ENCODE peak calls at places on chromosomes 1 and 21, in four cellular contexts. O is WTC11, G is K562, U is HepG2. S is an unnamed sample.

GRCh38 chr1:97820470-97821188 is 100.2 kb downstream of the DPYD start:
- DNase-seq in O (no peak), G (no peak), U (peak; percentile 5), S (peak; percentile 33)

GRCh38 chr1:95095833-95096217 is 21.3 kb upstream of the TLCD4 start:
- DNase-seq in O (no peak), G (no peak), U (no peak), S (no peak)

GRCh38 chr21:31556662-31557061 is 102.8 kb upstream of the SOD1 start:
- DNase-seq in O (no peak), G (no peak), U (no peak), S (no peak)

GRCh38 chr21:41360072-41360821 is 1.6 kb upstream of the MX2 start:
- DNase-seq in O (peak; percentile 28), G (no peak), U (peak; percentile 46), S (no peak)

GRCh38 chr21:44871576-44872265 is 1.8 kb downstream of the PTTG1IP start:
- DNase-seq in O (no peak), G (no peak), U (peak; percentile 71), S (no peak)

GRCh38 chr1:237166593-237167077 is 124.7 kb downstream of the RYR2 start:
- DNase-seq in O (no peak), G (no peak), U (no peak), S (no peak)

GRCh38 chr1:77655431-77655974 is 27.0 kb downstream of the ZZZ3 start:
- DNase-seq in O (no peak), G (no peak), U (peak; percentile 76), S (no peak)

GRCh38 chr1:242525360-242525722 is 844 bp upstream of the PLD5 start:
- DNase-seq in O (no peak), G (no peak), U (no peak), S (no peak)

GRCh38 chr1:9145714-9146113 is 16.8 kb upstream of the GPR157 start:
- DNase-seq in O (no peak), G (no peak), U (no peak), S (no peak)

GRCh38 chr21:36205962-36206361 is 49.3 kb downstream of the DOP1B start:
- DNase-seq in O (no peak), G (no peak), U (no peak), S (no peak)

GRCh38 chr1:78157162-78157561 is 111.4 kb downstream of the GIPC2 start:
- DNase-seq in O (no peak), G (no peak), U (no peak), S (no peak)

GRCh38 chr1:244002721-244003120 is 48.4 kb upstream of the ZBTB18 start:
- DNase-seq in O (no peak), G (no peak), U (no peak), S (no peak)

GRCh38 chr1:207519505-207520399 is 23.8 kb downstream of the CR1 start:
- DNase-seq in O (no peak), G (peak; percentile 50), U (no peak), S (no peak)

GRCh38 chr1:30757976-30758688 is 558 bp upstream of the LAPTM5 start:
- DNase-seq in O (no peak), G (no peak), U (no peak), S (no peak)

GRCh38 chr1:7259955-7260354 is 474.7 kb downstream of the CAMTA1 start:
- DNase-seq in O (no peak), G (no peak), U (no peak), S (no peak)

DNA sequence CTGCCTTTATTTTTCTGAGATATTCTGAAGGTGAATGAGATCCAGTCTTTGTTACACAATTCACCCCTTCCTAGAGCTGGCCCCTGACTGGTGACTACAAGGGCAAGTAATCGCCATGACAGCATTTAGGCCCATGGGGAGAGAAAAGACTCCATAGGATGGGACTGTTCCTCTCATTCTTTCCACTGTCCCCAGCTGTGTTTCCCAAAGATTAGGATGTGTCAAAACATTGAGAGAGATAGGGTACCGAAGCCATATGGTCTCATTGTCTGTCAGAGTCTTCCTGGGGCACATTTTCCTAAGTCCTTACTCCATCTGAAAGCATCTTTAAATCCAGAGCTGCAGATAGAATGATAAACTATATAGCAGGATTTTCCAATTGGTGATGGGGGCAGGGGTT is 423.5 kb downstream of the OMA1 start:
- DNase-seq in O (no peak), G (no peak), U (no peak), S (no peak)
- TF ChIP-seq NR3C1 in O (no peak), G (no peak), U (no peak), S (no peak)

DNA sequence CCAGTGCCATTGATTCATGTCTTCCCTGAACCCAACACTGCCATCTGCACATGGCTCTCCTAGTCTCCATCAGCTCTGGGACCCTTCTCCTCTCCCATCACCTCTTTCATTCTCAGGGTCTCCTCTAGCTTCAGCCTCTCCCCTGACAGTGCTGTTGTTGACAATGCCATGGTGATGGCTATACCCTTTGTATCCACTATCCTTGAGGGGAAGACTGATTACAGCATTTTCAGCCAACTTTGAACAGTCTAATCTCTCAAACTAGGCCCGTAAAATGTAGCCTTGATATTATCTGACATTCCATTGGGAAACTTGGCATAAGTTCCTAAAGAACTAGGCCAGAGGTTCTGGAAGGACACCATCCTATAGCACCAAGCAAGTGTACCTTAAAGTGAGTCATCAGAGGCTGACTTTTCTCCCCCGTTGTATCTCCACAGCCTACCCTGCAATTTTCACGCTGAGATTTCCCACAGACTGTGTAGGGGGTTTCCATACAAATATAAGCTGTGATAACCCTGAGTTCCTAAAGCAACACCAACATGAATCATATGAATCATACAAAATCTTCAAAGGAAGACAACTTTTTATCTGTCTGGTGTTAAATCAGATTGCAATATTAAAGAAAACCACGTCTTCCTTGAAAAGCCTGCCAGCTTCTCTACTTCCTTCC is 5.8 kb downstream of the HAO2 start:
- DNase-seq in O (no peak), G (no peak), U (no peak), S (peak; percentile 52)
- TF ChIP-seq NR3C1 in O (no peak), G (no peak), U (no peak), S (no peak)

GRCh38 chr1:58460469-58460868 is 86.1 kb downstream of the OMA1 start:
- DNase-seq in O (no peak), G (peak; percentile 18), U (no peak), S (no peak)
- TF ChIP-seq NR3C1 in O (no peak), G (no peak), U (no peak), S (no peak)

GRCh38 chr1:57033222-57034019 is 67.6 kb upstream of the C8B start:
- DNase-seq in O (no peak), G (no peak), U (no peak), S (no peak)

GRCh38 chr1:57034713-57035112 is 68.9 kb upstream of the C8B start:
- DNase-seq in O (no peak), G (no peak), U (no peak), S (no peak)

GRCh38 chr1:57040831-57041230 is 75.0 kb upstream of the C8B start:
- DNase-seq in O (no peak), G (no peak), U (no peak), S (no peak)

GRCh38 chr1:57041901-57042300 is 76.1 kb upstream of the C8B start:
- DNase-seq in O (no peak), G (no peak), U (no peak), S (no peak)

GRCh38 chr1:57036896-57037295 is 71.1 kb upstream of the C8B start:
- DNase-seq in O (no peak), G (no peak), U (no peak), S (no peak)
- TF ChIP-seq NR3C1 in O (no peak), G (no peak), U (no peak), S (no peak)

DNA sequence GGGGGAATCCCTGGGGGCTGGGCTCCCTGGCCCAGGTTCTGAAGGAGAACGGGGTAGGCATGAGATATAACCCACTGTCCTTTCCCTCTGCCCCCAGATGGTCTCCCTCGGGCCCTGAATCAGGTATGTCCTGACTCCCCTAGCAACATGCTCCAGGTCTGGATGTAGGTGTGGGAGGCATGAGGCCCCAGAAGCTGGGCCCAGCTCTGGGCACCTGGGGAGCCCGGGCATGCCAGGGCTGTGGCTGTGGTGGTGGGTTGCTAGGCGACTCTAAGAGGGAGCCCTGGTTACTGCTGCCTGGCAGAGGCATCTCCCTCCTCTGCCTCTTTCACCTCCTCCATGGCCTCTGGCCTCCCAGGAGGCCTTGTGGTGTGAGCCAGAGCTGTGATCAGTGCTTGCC is 16.2 kb downstream of the FOXO6 start:
- DNase-seq in O (no peak), G (no peak), U (no peak), S (no peak)
- TF ChIP-seq NR3C1 in O (no peak), G (no peak), U (no peak), S (no peak)

DNA sequence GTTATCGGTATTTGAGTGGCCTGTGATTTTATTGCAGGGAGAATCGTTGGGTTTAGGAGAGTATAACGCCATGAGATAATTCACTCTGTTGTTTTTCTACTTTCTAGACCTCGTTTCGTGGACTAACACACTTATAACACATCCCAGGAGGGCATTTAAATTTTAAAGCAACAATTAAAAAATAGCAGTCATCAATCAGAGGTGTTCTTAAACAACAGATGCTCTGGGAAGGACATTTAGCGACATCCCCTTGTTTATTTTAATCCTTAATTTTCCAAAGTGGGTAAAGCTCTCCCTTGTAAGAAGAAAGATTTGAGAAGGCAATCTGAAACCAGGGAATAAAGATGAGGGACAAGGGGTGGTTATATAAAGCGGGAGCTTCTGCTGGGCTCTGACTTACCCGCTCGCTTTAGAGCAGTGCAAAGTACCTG is 4.9 kb downstream of the PBX1 start:
- DNase-seq in O (no peak), G (no peak), U (no peak), S (no peak)
- TF ChIP-seq NR3C1 in O (no peak), G (no peak), U (no peak), S (no peak)

GRCh38 chr1:38686306-38687255 is 173.0 kb downstream of the RRAGC start:
- DNase-seq in O (no peak), G (no peak), U (no peak), S (no peak)
- TF ChIP-seq NR3C1 in O (no peak), G (no peak), U (no peak), S (no peak)

GRCh38 chr1:201383647-201384405 is 6.3 kb upstream of the TNNT2 start:
- DNase-seq in O (no peak), G (no peak), U (no peak), S (no peak)
- TF ChIP-seq NR3C1 in O (no peak), G (no peak), U (no peak), S (no peak)

DNA sequence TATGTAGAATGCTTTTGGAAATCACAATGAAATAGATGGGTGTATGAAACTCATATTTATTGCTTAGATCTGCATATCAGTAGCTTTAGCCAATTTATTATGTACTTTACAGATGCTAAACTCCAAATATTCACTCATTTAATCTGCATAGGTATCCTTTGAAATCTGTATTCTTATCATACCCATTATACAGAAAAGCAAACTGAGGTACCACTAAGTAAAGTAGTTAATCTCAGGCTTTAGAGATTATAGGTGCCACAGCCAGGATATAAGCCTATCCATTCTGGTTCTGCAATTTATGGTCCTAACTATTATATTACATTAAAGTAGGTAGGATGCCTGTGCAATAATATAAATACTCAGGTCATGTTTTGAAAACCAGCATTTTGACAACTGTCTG is 369.4 kb downstream of the NCAM2 start:
- DNase-seq in O (no peak), G (no peak), U (no peak), S (no peak)
- TF ChIP-seq NR3C1 in O (no peak), G (no peak), U (no peak), S (no peak)

S was measured in A549.